ENCODE peak calls at places on chromosome 13, in seven cellular contexts. One of them, this sample, is unnamed.
A peak's percentile ranks its signal among the peaks of the same experiment; 100 is the strongest.

GRCh38 chr13:42751693-42752092 is 29.7 kb upstream of the FAM216B start:
- DNase-seq in stomach: no peak
- DNase-seq in heart right ventricle: no peak
- DNase-seq in left ventricle myocardium inferior: no peak
- DNase-seq in foreskin fibroblast: no peak
- DNase-seq in BJ: no peak
- DNase-seq in cardiac muscle cell: no peak
- DNase-seq in this sample: no peak

GRCh38 chr13:37595162-37595561 is 3.4 kb downstream of the POSTN start:
- DNase-seq in stomach: no peak
- DNase-seq in heart right ventricle: no peak
- DNase-seq in left ventricle myocardium inferior: no peak
- DNase-seq in foreskin fibroblast: no peak
- DNase-seq in BJ: no peak
- DNase-seq in cardiac muscle cell: no peak
- DNase-seq in this sample: peak; percentile 3

GRCh38 chr13:98451676-98452105 is 125.2 kb downstream of the STK24 start:
- DNase-seq in stomach: no peak
- DNase-seq in heart right ventricle: peak; percentile 42
- DNase-seq in left ventricle myocardium inferior: peak; percentile 38
- DNase-seq in foreskin fibroblast: peak; percentile 41
- DNase-seq in BJ: no peak
- DNase-seq in cardiac muscle cell: no peak
- DNase-seq in this sample: peak; percentile 85

GRCh38 chr13:32947886-32948285 is 68.3 kb upstream of the KL start:
- DNase-seq in stomach: no peak
- DNase-seq in heart right ventricle: no peak
- DNase-seq in left ventricle myocardium inferior: no peak
- DNase-seq in foreskin fibroblast: no peak
- DNase-seq in BJ: no peak
- DNase-seq in cardiac muscle cell: no peak
- DNase-seq in this sample: no peak

GRCh38 chr13:45194081-45194939 is 6.5 kb downstream of the KCTD4 start:
- DNase-seq in stomach: no peak
- DNase-seq in heart right ventricle: peak; percentile 39
- DNase-seq in left ventricle myocardium inferior: peak; percentile 37
- DNase-seq in foreskin fibroblast: no peak
- DNase-seq in BJ: no peak
- DNase-seq in cardiac muscle cell: no peak
- DNase-seq in this sample: no peak

GRCh38 chr13:110254151-110254679 is 52.7 kb downstream of the COL4A1 start:
- DNase-seq in stomach: no peak
- DNase-seq in heart right ventricle: peak; percentile 3
- DNase-seq in left ventricle myocardium inferior: no peak
- DNase-seq in foreskin fibroblast: no peak
- DNase-seq in BJ: no peak
- DNase-seq in cardiac muscle cell: no peak
- DNase-seq in this sample: no peak

GRCh38 chr13:37615271-37615670 is 16.7 kb upstream of the POSTN start:
- DNase-seq in stomach: no peak
- DNase-seq in heart right ventricle: no peak
- DNase-seq in left ventricle myocardium inferior: no peak
- DNase-seq in foreskin fibroblast: no peak
- DNase-seq in BJ: no peak
- DNase-seq in cardiac muscle cell: no peak
- DNase-seq in this sample: no peak

GRCh38 chr13:25493930-25494707 is 122.3 kb downstream of the ATP8A2 start:
- DNase-seq in stomach: no peak
- DNase-seq in heart right ventricle: no peak
- DNase-seq in left ventricle myocardium inferior: no peak
- DNase-seq in foreskin fibroblast: no peak
- DNase-seq in BJ: no peak
- DNase-seq in cardiac muscle cell: peak; percentile 53
- DNase-seq in this sample: no peak

GRCh38 chr13:72368031-72368430 is 359.4 kb downstream of the MZT1 start:
- DNase-seq in stomach: no peak
- DNase-seq in heart right ventricle: no peak
- DNase-seq in left ventricle myocardium inferior: no peak
- DNase-seq in foreskin fibroblast: no peak
- DNase-seq in BJ: no peak
- DNase-seq in cardiac muscle cell: no peak
- DNase-seq in this sample: no peak

GRCh38 chr13:64274481-64275217 is 2859.0 kb upstream of the PCDH20 start:
- DNase-seq in stomach: no peak
- DNase-seq in heart right ventricle: no peak
- DNase-seq in left ventricle myocardium inferior: no peak
- DNase-seq in foreskin fibroblast: no peak
- DNase-seq in BJ: no peak
- DNase-seq in cardiac muscle cell: peak; percentile 23
- DNase-seq in this sample: no peak

GRCh38 chr13:110799246-110800236 is 86.0 kb downstream of the ING1 start:
- DNase-seq in stomach: no peak
- DNase-seq in heart right ventricle: peak; percentile 62
- DNase-seq in left ventricle myocardium inferior: no peak
- DNase-seq in foreskin fibroblast: peak; percentile 87
- DNase-seq in BJ: peak; percentile 73
- DNase-seq in cardiac muscle cell: no peak
- DNase-seq in this sample: no peak

GRCh38 chr13:111584101-111584500 is 263.7 kb downstream of the TEX29 start:
- DNase-seq in stomach: peak; percentile 51
- DNase-seq in heart right ventricle: no peak
- DNase-seq in left ventricle myocardium inferior: no peak
- DNase-seq in foreskin fibroblast: no peak
- DNase-seq in BJ: no peak
- DNase-seq in cardiac muscle cell: no peak
- DNase-seq in this sample: no peak

GRCh38 chr13:60229708-60230272 is 66.1 kb upstream of the DIAPH3 start:
- DNase-seq in stomach: no peak
- DNase-seq in heart right ventricle: no peak
- DNase-seq in left ventricle myocardium inferior: no peak
- DNase-seq in foreskin fibroblast: no peak
- DNase-seq in BJ: no peak
- DNase-seq in cardiac muscle cell: no peak
- DNase-seq in this sample: no peak

GRCh38 chr13:105333416-105333815 is 1202.0 kb downstream of the EFNB2 start:
- DNase-seq in stomach: no peak
- DNase-seq in heart right ventricle: no peak
- DNase-seq in left ventricle myocardium inferior: no peak
- DNase-seq in foreskin fibroblast: no peak
- DNase-seq in BJ: no peak
- DNase-seq in cardiac muscle cell: no peak
- DNase-seq in this sample: no peak

GRCh38 chr13:98782654-98783053 is 30.2 kb upstream of the SLC15A1 start:
- DNase-seq in stomach: no peak
- DNase-seq in heart right ventricle: no peak
- DNase-seq in left ventricle myocardium inferior: no peak
- DNase-seq in foreskin fibroblast: no peak
- DNase-seq in BJ: no peak
- DNase-seq in cardiac muscle cell: no peak
- DNase-seq in this sample: no peak

GRCh38 chr13:72258340-72258981 is 391.5 kb upstream of the DACH1 start:
- DNase-seq in stomach: no peak
- DNase-seq in heart right ventricle: no peak
- DNase-seq in left ventricle myocardium inferior: no peak
- DNase-seq in foreskin fibroblast: no peak
- DNase-seq in BJ: no peak
- DNase-seq in cardiac muscle cell: no peak
- DNase-seq in this sample: no peak

GRCh38 chr13:33723772-33724435 is 94.0 kb upstream of the RFC3 start:
- DNase-seq in stomach: peak; percentile 82
- DNase-seq in heart right ventricle: peak; percentile 86
- DNase-seq in left ventricle myocardium inferior: peak; percentile 55
- DNase-seq in foreskin fibroblast: peak; percentile 74
- DNase-seq in BJ: no peak
- DNase-seq in cardiac muscle cell: peak; percentile 84
- DNase-seq in this sample: peak; percentile 78

GRCh38 chr13:111472559-111473460 is 152.4 kb downstream of the TEX29 start:
- DNase-seq in stomach: no peak
- DNase-seq in heart right ventricle: no peak
- DNase-seq in left ventricle myocardium inferior: no peak
- DNase-seq in foreskin fibroblast: no peak
- DNase-seq in BJ: no peak
- DNase-seq in cardiac muscle cell: no peak
- DNase-seq in this sample: no peak

GRCh38 chr13:79775830-79776229 is 294.9 kb downstream of the NDFIP2 start:
- DNase-seq in stomach: peak; percentile 29
- DNase-seq in heart right ventricle: peak; percentile 36
- DNase-seq in left ventricle myocardium inferior: no peak
- DNase-seq in foreskin fibroblast: peak; percentile 76
- DNase-seq in BJ: no peak
- DNase-seq in cardiac muscle cell: peak; percentile 81
- DNase-seq in this sample: peak; percentile 63
- TF ChIP-seq CTCF in stomach: no peak
- TF ChIP-seq CTCF in heart right ventricle: peak; percentile 76
- TF ChIP-seq CTCF in left ventricle myocardium inferior: peak; percentile 75
- TF ChIP-seq CTCF in foreskin fibroblast: peak; percentile 73
- TF ChIP-seq CTCF in BJ: peak; percentile 73
- TF ChIP-seq CTCF in cardiac muscle cell: peak; percentile 70
- TF ChIP-seq CTCF in this sample: peak; percentile 72

DNA sequence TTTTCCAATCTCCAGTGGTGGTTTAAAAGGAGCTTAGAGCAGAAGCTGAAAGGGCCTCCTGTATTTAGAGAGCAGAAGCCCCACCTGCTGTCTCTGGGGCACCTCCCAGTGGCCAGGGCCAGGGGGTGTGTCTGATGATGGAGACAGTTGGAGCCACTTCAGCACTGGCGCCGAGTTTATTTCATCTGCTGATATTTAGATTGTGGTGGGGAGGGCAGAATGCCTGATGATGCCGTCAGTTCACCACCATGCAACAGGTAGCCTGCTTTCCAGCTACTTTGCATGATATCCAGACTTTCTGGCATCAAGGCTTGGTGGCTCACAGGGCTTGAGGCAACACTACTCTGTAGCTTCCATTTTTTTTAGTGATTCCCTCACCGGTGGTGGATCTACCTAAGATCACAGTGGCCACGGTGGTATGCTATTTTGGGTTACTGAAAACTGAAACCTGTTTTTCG is 371.9 kb downstream of the KCNRG start:
- DNase-seq in stomach: peak; percentile 40
- DNase-seq in heart right ventricle: peak; percentile 65
- DNase-seq in left ventricle myocardium inferior: peak; percentile 64
- DNase-seq in foreskin fibroblast: no peak
- DNase-seq in BJ: no peak
- DNase-seq in cardiac muscle cell: peak; percentile 64
- DNase-seq in this sample: no peak
- TF ChIP-seq CTCF in stomach: no peak
- TF ChIP-seq CTCF in heart right ventricle: peak; percentile 36
- TF ChIP-seq CTCF in left ventricle myocardium inferior: peak; percentile 50
- TF ChIP-seq CTCF in foreskin fibroblast: peak; percentile 10
- TF ChIP-seq CTCF in BJ: peak; percentile 17
- TF ChIP-seq CTCF in cardiac muscle cell: peak; percentile 35
- TF ChIP-seq CTCF in this sample: no peak

GRCh38 chr13:49240017-49240416 is 7.7 kb upstream of the CDADC1 start:
- DNase-seq in stomach: no peak
- DNase-seq in heart right ventricle: no peak
- DNase-seq in left ventricle myocardium inferior: no peak
- DNase-seq in foreskin fibroblast: no peak
- DNase-seq in BJ: no peak
- DNase-seq in cardiac muscle cell: peak; percentile 2
- DNase-seq in this sample: peak; percentile 5
- TF ChIP-seq CTCF in stomach: no peak
- TF ChIP-seq CTCF in heart right ventricle: peak; percentile 42
- TF ChIP-seq CTCF in left ventricle myocardium inferior: peak; percentile 32
- TF ChIP-seq CTCF in foreskin fibroblast: peak; percentile 53
- TF ChIP-seq CTCF in BJ: peak; percentile 50
- TF ChIP-seq CTCF in cardiac muscle cell: peak; percentile 62
- TF ChIP-seq CTCF in this sample: peak; percentile 59

GRCh38 chr13:49248433-49249002 is 793 bp downstream of the CDADC1 start:
- DNase-seq in stomach: no peak
- DNase-seq in heart right ventricle: peak; percentile 12
- DNase-seq in left ventricle myocardium inferior: no peak
- DNase-seq in foreskin fibroblast: no peak
- DNase-seq in BJ: no peak
- DNase-seq in cardiac muscle cell: no peak
- DNase-seq in this sample: peak; percentile 6
- TF ChIP-seq CTCF in stomach: no peak
- TF ChIP-seq CTCF in heart right ventricle: peak; percentile 24
- TF ChIP-seq CTCF in left ventricle myocardium inferior: no peak
- TF ChIP-seq CTCF in foreskin fibroblast: no peak
- TF ChIP-seq CTCF in BJ: peak; percentile 34
- TF ChIP-seq CTCF in cardiac muscle cell: peak; percentile 17
- TF ChIP-seq CTCF in this sample: peak; percentile 39

GRCh38 chr13:26759907-26760834 is at the start of gene GPR12:
- DNase-seq in stomach: no peak
- DNase-seq in heart right ventricle: no peak
- DNase-seq in left ventricle myocardium inferior: no peak
- DNase-seq in foreskin fibroblast: peak; percentile 6
- DNase-seq in BJ: no peak
- DNase-seq in cardiac muscle cell: peak; percentile 22
- DNase-seq in this sample: no peak
- TF ChIP-seq CTCF in stomach: no peak
- TF ChIP-seq CTCF in heart right ventricle: no peak
- TF ChIP-seq CTCF in left ventricle myocardium inferior: peak; percentile 8
- TF ChIP-seq CTCF in foreskin fibroblast: no peak
- TF ChIP-seq CTCF in BJ: no peak
- TF ChIP-seq CTCF in cardiac muscle cell: no peak
- TF ChIP-seq CTCF in this sample: no peak

DNA sequence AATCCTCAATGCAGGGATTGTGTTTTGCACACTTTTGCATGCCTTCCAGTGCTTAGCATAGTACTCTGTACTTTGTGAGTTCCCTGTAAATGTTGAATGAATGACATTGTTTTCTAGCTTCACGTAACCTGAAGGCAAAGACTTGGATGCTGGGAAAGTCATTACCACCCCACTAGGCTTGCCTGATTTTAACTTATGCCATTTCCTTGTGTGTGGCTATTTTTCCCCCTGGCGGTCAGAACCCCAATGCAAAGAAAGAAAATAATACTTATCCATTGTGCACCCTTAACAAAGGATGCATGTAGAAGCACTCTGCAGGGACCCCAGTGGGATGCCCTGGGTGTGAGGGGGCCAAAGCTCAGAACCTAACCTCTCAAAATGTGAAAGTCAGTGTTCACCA is 1.2 kb upstream of the ENOX1 start:
- DNase-seq in stomach: no peak
- DNase-seq in heart right ventricle: no peak
- DNase-seq in left ventricle myocardium inferior: no peak
- DNase-seq in foreskin fibroblast: peak; percentile 51
- DNase-seq in BJ: no peak
- DNase-seq in cardiac muscle cell: no peak
- DNase-seq in this sample: peak; percentile 33
- TF ChIP-seq CTCF in stomach: no peak
- TF ChIP-seq CTCF in heart right ventricle: peak; percentile 39
- TF ChIP-seq CTCF in left ventricle myocardium inferior: peak; percentile 45
- TF ChIP-seq CTCF in foreskin fibroblast: peak; percentile 48
- TF ChIP-seq CTCF in BJ: peak; percentile 56
- TF ChIP-seq CTCF in cardiac muscle cell: peak; percentile 56
- TF ChIP-seq CTCF in this sample: peak; percentile 53

GRCh38 chr13:101121608-101122007 is 294.7 kb downstream of the NALCN start:
- DNase-seq in stomach: no peak
- DNase-seq in heart right ventricle: no peak
- DNase-seq in left ventricle myocardium inferior: no peak
- DNase-seq in foreskin fibroblast: no peak
- DNase-seq in BJ: no peak
- DNase-seq in cardiac muscle cell: no peak
- DNase-seq in this sample: no peak
- TF ChIP-seq CTCF in stomach: no peak
- TF ChIP-seq CTCF in heart right ventricle: no peak
- TF ChIP-seq CTCF in left ventricle myocardium inferior: no peak
- TF ChIP-seq CTCF in foreskin fibroblast: no peak
- TF ChIP-seq CTCF in BJ: no peak
- TF ChIP-seq CTCF in cardiac muscle cell: no peak
- TF ChIP-seq CTCF in this sample: no peak

This sample was measured in astrocyte of the cerebellum.